ENCODE peak calls at places on chromosome 10, in six cellular contexts. P is fibroblast of lung, W is breast epithelium, H is prostate gland, X is cardiac muscle cell, R is BJ. B is an unnamed sample.

GRCh38 chr10:125521721-125522680 is 161.0 kb downstream of the TEX36 start:
- DNase-seq in P (no peak), W (no peak), H (no peak), X (peak; percentile 0), R (no peak), B (no peak)

GRCh38 chr10:2979267-2979660 is 88.1 kb upstream of the PFKP start:
- DNase-seq in P (peak; percentile 11), W (no peak), H (no peak), X (peak; percentile 69), R (no peak), B (no peak)

GRCh38 chr10:78261291-78261690 is 227.6 kb downstream of the RPS24 start:
- DNase-seq in P (no peak), W (no peak), H (no peak), X (no peak), R (no peak), B (no peak)

GRCh38 chr10:130686680-130687300 is 550.6 kb downstream of the GLRX3 start:
- DNase-seq in P (no peak), W (no peak), H (no peak), X (no peak), R (no peak), B (no peak)

GRCh38 chr10:66586073-66586472 is 339.8 kb upstream of the LRRTM3 start:
- DNase-seq in P (peak; percentile 68), W (no peak), H (no peak), X (no peak), R (no peak), B (no peak)

GRCh38 chr10:35412336-35412735 is 76.0 kb downstream of the CCNY start:
- DNase-seq in P (no peak), W (no peak), H (no peak), X (no peak), R (no peak), B (no peak)

GRCh38 chr10:14060320-14061070 is 270.2 kb downstream of the FRMD4A start:
- DNase-seq in P (no peak), W (no peak), H (no peak), X (no peak), R (no peak), B (no peak)

GRCh38 chr10:3782456-3783312 is 2.3 kb downstream of the KLF6 start:
- DNase-seq in P (peak; percentile 97), W (no peak), H (peak; percentile 76), X (peak; percentile 97), R (peak; percentile 81), B (peak; percentile 88)

GRCh38 chr10:116385311-116385710 is 42.3 kb upstream of the PNLIPRP3 start:
- DNase-seq in P (no peak), W (no peak), H (no peak), X (no peak), R (no peak), B (no peak)

GRCh38 chr10:49488056-49488455 is 50.9 kb downstream of the ERCC6 start:
- DNase-seq in P (no peak), W (no peak), H (no peak), X (no peak), R (no peak), B (no peak)

GRCh38 chr10:132859084-132859855 is 73.3 kb upstream of the NKX6-2 start:
- DNase-seq in P (no peak), W (no peak), H (no peak), X (no peak), R (no peak), B (no peak)

GRCh38 chr10:132701099-132701845 is 84.7 kb downstream of the NKX6-2 start:
- DNase-seq in P (no peak), W (peak; percentile 48), H (no peak), X (no peak), R (no peak), B (no peak)

GRCh38 chr10:21260793-21261149 is 264.7 kb downstream of the SKIDA1 start:
- DNase-seq in P (no peak), W (no peak), H (no peak), X (peak; percentile 37), R (no peak), B (no peak)
- H3K4me3 ChIP-seq in P (peak overlapping the region; percentile 28), W (peak overlapping the region; percentile 11), H (no peak overlapping the region), X (no peak overlapping the region), R (no peak overlapping the region), B (no peak overlapping the region)

DNA sequence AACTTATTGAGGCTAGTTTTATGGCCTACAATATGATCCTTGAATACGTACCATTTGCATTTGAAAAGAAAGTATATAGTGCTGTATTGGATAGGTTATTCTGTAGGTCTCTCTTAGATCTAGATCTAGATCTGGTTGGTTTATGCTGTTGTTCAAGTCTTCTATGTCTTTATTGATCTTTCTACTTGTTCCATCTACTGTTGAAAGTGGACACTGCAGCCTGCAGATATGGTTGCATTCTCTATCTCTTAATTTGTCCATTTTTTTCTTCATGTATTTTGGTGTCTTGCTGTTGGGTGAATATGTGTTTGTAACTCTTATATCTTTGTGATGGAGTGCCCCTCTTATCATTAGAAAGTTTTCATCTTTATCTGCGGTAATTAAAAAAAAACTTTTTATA is 139.4 kb upstream of the PCDH15 start:
- DNase-seq in P (peak; percentile 1), W (no peak), H (no peak), X (no peak), R (no peak), B (no peak)
- TF ChIP-seq CTCF in P (no peak), W (no peak), H (no peak), X (no peak), R (no peak), B (no peak)

GRCh38 chr10:87504667-87505365 is at the start of gene MINPP1:
- DNase-seq in P (peak; percentile 78), W (peak; percentile 71), H (peak; percentile 59), X (peak; percentile 88), R (peak; percentile 49), B (peak; percentile 16)

GRCh38 chr10:87506988-87507387 is 2.3 kb downstream of the MINPP1 start:
- DNase-seq in P (no peak), W (no peak), H (no peak), X (no peak), R (no peak), B (no peak)

GRCh38 chr10:87505366-87506113 is 847 bp downstream of the MINPP1 start:
- DNase-seq in P (peak; percentile 54), W (no peak), H (peak; percentile 33), X (peak; percentile 61), R (no peak), B (no peak)

GRCh38 chr10:87504307-87504666 is 406 bp upstream of the MINPP1 start:
- DNase-seq in P (no peak), W (no peak), H (no peak), X (no peak), R (no peak), B (no peak)

GRCh38 chr10:87503892-87504291 is 801 bp upstream of the MINPP1 start:
- DNase-seq in P (peak; percentile 7), W (no peak), H (no peak), X (no peak), R (no peak), B (no peak)
- H3K4me3 ChIP-seq in P (peak overlapping the region; percentile 87), W (peak overlapping the region; percentile 81), H (peak overlapping the region; percentile 77), X (peak overlapping the region; percentile 78), R (peak overlapping the region; percentile 85), B (peak overlapping the region; percentile 88)

GRCh38 chr10:77082601-77083252 is 554.9 kb downstream of the KCNMA1 start:
- DNase-seq in P (peak; percentile 34), W (no peak), H (no peak), X (no peak), R (no peak), B (no peak)
- TF ChIP-seq CTCF in P (no peak), W (no peak), H (no peak), X (peak; percentile 5), R (no peak), B (no peak)

DNA sequence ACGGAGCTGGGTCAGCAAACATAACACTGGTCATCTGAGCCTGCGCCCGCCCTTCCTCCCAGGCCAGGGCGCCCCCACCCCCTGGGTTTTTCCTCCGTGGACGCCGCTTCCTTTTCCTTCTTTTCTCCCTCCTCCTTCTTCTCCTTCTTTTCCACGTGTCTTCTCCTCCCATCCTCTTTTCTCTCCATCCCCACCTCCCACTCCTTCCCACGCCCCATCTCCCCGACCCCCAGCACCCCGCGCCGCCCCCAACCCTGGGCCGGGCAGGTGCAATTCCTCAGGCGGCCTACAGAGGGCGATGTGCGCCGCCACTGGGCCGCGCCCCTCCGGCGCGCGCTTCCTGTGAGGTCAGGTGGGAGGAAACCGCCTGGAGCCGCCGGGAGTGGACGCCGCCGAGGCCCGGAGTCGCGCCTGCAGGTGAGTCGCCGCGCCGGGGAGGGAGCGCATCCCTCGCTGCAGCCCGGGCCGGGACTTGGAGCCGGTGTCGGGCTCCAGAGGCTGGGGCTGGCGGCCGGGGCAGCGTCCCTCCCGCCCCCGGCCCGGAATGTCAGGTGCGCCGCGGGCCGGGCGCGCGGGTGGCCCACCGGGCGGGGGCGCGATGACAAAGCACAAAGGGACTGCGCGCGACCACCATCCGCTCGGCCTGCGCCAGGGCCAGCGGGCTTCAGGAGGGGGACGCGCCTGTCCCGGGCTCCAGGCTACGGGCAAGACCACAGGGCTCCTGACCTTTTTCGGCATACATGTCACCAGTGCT is at the start of gene FAM241B:
- DNase-seq in P (peak; percentile 18), W (peak; percentile 78), H (peak; percentile 71), X (peak; percentile 37), R (no peak), B (no peak)
- H3K4me3 ChIP-seq in P (peak within 1 kb of the TSS; percentile 45), W (peak within 1 kb of the TSS; percentile 30), H (peak within 1 kb of the TSS; percentile 65), X (peak within 1 kb of the TSS; percentile 96), R (peak within 1 kb of the TSS; percentile 48), B (peak within 1 kb of the TSS; percentile 30)

B was measured in AG04449.